ENCODE peak calls at places on chromosomes 1 and 21, in seven cellular contexts. H, C, X, R, S, Y and T are unnamed samples.

GRCh38 chr21:45560106-45561021 is 18.1 kb upstream of the SLC19A1 start:
- DNase-seq in H (no peak), C (no peak), X (no peak), R (no peak), S (no peak), Y (no peak), T (no peak)

GRCh38 chr1:206070627-206071304 is 17.8 kb downstream of the RHEX start:
- DNase-seq in H (no peak), C (no peak), X (no peak), R (no peak), S (no peak), Y (no peak), T (no peak)

GRCh38 chr1:116663821-116664220 is 3.7 kb downstream of the IGSF3 start:
- DNase-seq in H (no peak), C (no peak), X (no peak), R (no peak), S (no peak), Y (no peak), T (no peak)

GRCh38 chr1:205954819-205955404 is 11.7 kb upstream of the SLC26A9 start:
- DNase-seq in H (no peak), C (no peak), X (no peak), R (no peak), S (no peak), Y (no peak), T (peak; percentile 68)

GRCh38 chr1:21059021-21059420 is 117.7 kb downstream of the EIF4G3 start:
- DNase-seq in H (no peak), C (no peak), X (no peak), R (no peak), S (no peak), Y (no peak), T (no peak)

GRCh38 chr1:227729881-227730629 is 5.0 kb downstream of the JMJD4 start:
- DNase-seq in H (peak; percentile 78), C (peak; percentile 27), X (peak; percentile 45), R (no peak), S (peak; percentile 27), Y (peak; percentile 79), T (peak; percentile 70)

GRCh38 chr1:12477936-12478611 is 139.9 kb downstream of the DHRS3 start:
- DNase-seq in H (peak; percentile 53), C (peak; percentile 96), X (peak; percentile 99), R (no peak), S (no peak), Y (peak; percentile 99), T (no peak)

GRCh38 chr1:50488403-50488802 is 65.2 kb upstream of the DMRTA2 start:
- DNase-seq in H (no peak), C (no peak), X (no peak), R (no peak), S (no peak), Y (no peak), T (no peak)

GRCh38 chr1:111476761-111477309 is 3.1 kb downstream of the C1orf162 start:
- DNase-seq in H (no peak), C (no peak), X (no peak), R (peak; percentile 59), S (no peak), Y (peak; percentile 21), T (no peak)

GRCh38 chr1:239816090-239816812 is 275.4 kb upstream of the FMN2 start:
- DNase-seq in H (no peak), C (no peak), X (peak; percentile 23), R (no peak), S (no peak), Y (no peak), T (no peak)

GRCh38 chr1:230696722-230697432 is 17.0 kb downstream of the AGT start:
- DNase-seq in H (no peak), C (no peak), X (no peak), R (no peak), S (no peak), Y (peak; percentile 18), T (no peak)

GRCh38 chr1:162690672-162691434 is 58.6 kb downstream of the DDR2 start:
- DNase-seq in H (no peak), C (peak; percentile 73), X (no peak), R (no peak), S (peak; percentile 36), Y (peak; percentile 33), T (no peak)

GRCh38 chr1:111227434-111227833 is at the start of gene CHI3L2:
- DNase-seq in H (no peak), C (no peak), X (no peak), R (no peak), S (no peak), Y (no peak), T (no peak)

GRCh38 chr1:154819628-154820590 is 50.2 kb downstream of the KCNN3 start:
- DNase-seq in H (peak; percentile 57), C (peak; percentile 26), X (peak; percentile 13), R (no peak), S (no peak), Y (peak; percentile 22), T (peak; percentile 30)

GRCh38 chr1:117178756-117179155 is 32.0 kb downstream of the VTCN1 start:
- DNase-seq in H (no peak), C (no peak), X (no peak), R (no peak), S (no peak), Y (no peak), T (no peak)

GRCh38 chr1:46595127-46595526 is 8.9 kb downstream of the MKNK1 start:
- DNase-seq in H (no peak), C (no peak), X (no peak), R (no peak), S (no peak), Y (peak; percentile 58), T (no peak)

GRCh38 chr1:246265481-246265880 is 241.6 kb downstream of the SMYD3 start:
- DNase-seq in H (no peak), C (no peak), X (no peak), R (no peak), S (no peak), Y (no peak), T (no peak)

GRCh38 chr1:238647877-238648276 is 738.5 kb upstream of the CHRM3 start:
- DNase-seq in H (no peak), C (no peak), X (no peak), R (no peak), S (peak; percentile 84), Y (no peak), T (no peak)
- TF ChIP-seq JUND in H (peak; percentile 90), C (no peak), X (no peak), R (no peak), S (peak; percentile 95), Y (no peak), T (no peak)

DNA sequence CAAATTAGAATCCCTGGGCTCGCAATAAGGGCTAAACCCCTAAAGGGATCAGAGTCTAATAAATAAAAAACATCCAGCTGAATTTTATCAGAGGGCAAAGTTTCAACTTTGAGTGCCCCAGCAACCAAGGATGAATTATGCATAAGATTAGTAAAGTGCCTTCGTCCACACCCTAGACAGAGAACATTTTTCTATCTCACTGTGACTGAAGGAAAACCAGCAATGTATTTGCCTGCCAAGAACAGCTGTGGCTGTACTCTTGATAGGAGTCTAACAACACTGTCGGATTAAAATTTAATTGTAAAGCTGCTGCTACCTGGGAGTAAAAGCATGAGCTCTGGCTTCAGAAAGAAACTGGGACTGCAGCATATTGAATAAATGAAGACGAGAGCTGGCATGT is 23.3 kb downstream of the WNT2B start:
- DNase-seq in H (no peak), C (no peak), X (no peak), R (no peak), S (no peak), Y (no peak), T (no peak)
- TF ChIP-seq JUND in H (no peak), C (no peak), X (no peak), R (no peak), S (no peak), Y (no peak), T (no peak)

GRCh38 chr1:218705391-218705790 is 360.3 kb downstream of the TGFB2 start:
- DNase-seq in H (no peak), C (no peak), X (no peak), R (no peak), S (no peak), Y (no peak), T (no peak)

GRCh38 chr1:218703836-218704235 is 358.7 kb downstream of the TGFB2 start:
- DNase-seq in H (no peak), C (no peak), X (no peak), R (no peak), S (no peak), Y (no peak), T (no peak)

GRCh38 chr1:218702808-218703207 is 357.7 kb downstream of the TGFB2 start:
- DNase-seq in H (no peak), C (no peak), X (no peak), R (no peak), S (no peak), Y (no peak), T (no peak)

GRCh38 chr1:218711021-218711420 is 365.9 kb downstream of the TGFB2 start:
- DNase-seq in H (no peak), C (no peak), X (no peak), R (no peak), S (no peak), Y (no peak), T (no peak)

DNA sequence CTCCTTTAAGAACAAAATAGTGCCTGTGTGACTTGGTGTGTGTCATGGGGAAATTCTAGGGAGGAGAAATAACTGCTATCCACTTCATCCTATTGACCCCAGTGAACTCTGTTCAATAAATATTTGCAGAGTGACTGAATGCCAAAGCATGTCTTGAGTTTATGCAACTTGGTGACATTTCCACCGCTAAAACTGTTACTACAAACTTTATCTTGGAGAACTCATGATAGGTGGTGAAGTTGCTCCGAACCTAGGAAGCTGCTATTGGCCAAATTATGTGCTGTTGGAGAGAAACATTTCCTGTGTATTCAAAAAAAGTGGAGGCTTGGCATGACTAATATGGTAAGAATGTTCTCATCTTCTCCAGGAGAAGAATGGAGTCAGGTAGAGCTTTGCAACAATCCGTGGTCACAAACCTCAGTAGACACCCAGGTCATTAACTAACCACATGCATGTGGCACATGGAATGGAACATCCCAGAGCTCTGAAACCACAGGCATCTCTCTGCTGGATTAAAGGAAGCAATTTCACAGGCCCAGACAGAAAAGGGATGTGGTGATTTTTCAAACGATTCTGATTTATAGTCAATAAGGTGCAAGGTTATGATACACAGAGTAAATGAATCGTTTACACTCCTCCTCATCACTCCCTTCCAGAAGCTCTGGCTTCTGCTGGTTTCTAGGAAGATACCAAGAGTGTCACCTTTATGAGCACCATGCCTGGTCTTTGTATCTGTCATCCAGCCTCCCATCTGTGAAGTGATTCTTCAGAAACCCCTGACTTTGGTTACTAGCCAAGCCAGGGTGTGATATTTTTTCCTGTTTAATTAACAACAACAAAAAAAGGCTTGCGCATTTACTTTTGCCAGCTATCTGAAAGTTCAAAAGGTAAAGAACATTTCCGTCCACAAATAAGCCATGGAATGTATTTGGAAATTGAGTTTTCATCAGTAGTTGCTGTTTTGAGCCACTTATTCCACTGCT is 361.1 kb downstream of the TGFB2 start:
- DNase-seq in H (no peak), C (peak; percentile 93), X (peak; percentile 72), R (no peak), S (no peak), Y (no peak), T (peak; percentile 56)
- TF ChIP-seq JUND in H (peak; percentile 73), C (peak; percentile 79), X (peak; percentile 50), R (no peak), S (no peak), Y (no peak), T (no peak)

DNA sequence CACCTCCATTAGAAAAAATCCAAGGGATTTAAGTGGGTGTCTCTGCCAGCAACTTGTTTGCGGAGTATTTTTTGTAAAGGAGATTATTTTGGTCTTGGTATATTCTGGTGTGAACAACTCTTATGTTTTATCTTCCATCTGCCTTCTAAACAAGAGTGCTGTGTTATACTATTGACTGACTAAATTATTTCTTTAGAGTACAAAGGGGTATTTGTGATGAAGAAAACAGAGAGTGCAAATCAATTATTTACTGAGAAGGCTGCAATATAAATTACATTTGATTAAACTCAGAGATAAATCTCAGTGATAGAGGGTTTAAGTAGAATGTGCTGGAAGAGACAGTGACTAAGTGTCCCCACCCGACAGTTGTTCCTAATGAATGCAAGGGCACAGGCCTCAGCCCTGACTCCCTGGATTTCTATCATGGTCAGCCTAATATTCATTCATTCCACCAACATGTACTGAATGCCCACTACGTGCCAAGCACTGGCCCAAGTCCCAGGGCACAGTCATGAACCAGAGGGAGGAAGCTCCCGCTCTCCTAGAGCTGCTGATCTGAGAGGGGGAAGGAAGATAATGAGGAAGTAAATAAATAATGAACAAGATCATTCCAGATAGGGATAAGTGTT is 196.9 kb upstream of the C8B start:
- DNase-seq in H (no peak), C (no peak), X (no peak), R (no peak), S (no peak), Y (no peak), T (no peak)
- TF ChIP-seq JUND in H (no peak), C (no peak), X (no peak), R (no peak), S (no peak), Y (no peak), T (no peak)